ENCODE peak calls at places on chromosomes 6 and 20, in eight cellular contexts. K is lung, O is adipocyte, C is endodermal cell, T is small intestine, Y is cardiac muscle cell, M is tibial artery, J is HepG2. G is an unnamed sample.

GRCh38 chr20:21099653-21100589 is 6.2 kb downstream of the LINC00237 start:
- DNase-seq in K (peak; percentile 45), O (peak; percentile 1), Y (peak; percentile 53), T (peak; percentile 56), C (peak; percentile 76), M (no peak), J (no peak), G (no peak)

GRCh38 chr20:32599783-32600340 is 14.7 kb upstream of the NOL4L start:
- DNase-seq in K (no peak), O (no peak), M (no peak), Y (no peak), T (no peak), C (no peak), J (no peak), G (no peak)

GRCh38 chr6:128554302-128554701 is 33.9 kb upstream of the PTPRK start:
- DNase-seq in C (no peak), T (peak; percentile 13), J (peak; percentile 13), M (no peak), K (no peak), Y (peak; percentile 35), O (peak; percentile 18), G (no peak)

GRCh38 chr6:152634773-152635172 is 2.4 kb downstream of the SYNE1 start:
- DNase-seq in M (no peak), C (no peak), Y (no peak), T (no peak), J (no peak), O (no peak), K (no peak), G (no peak)

GRCh38 chr6:156781882-156782631 is 4.9 kb downstream of the ARID1B start:
- DNase-seq in T (no peak), K (no peak), M (no peak), Y (no peak), O (peak; percentile 60), J (no peak), C (no peak), G (no peak)

GRCh38 chr6:113842165-113842564 is 15.0 kb upstream of the MARCKS start:
- DNase-seq in K (no peak), C (no peak), Y (no peak), T (no peak), J (no peak), O (no peak), M (no peak), G (no peak)

GRCh38 chr6:912871-913663 is 220.1 kb upstream of the EXOC2 start:
- DNase-seq in T (peak; percentile 41), K (no peak), C (peak; percentile 86), J (peak; percentile 56), O (peak; percentile 81), Y (peak; percentile 28), M (no peak), G (no peak)

GRCh38 chr6:116631379-116631990 is 15.2 kb downstream of the RSPH4A start:
- DNase-seq in T (no peak), J (peak; percentile 100), Y (peak; percentile 5), C (no peak), O (no peak), M (no peak), K (no peak), G (no peak)

GRCh38 chr20:23152308-23152892 is 66.3 kb upstream of the CD93 start:
- DNase-seq in C (peak; percentile 40), Y (peak; percentile 91), J (peak; percentile 90), K (no peak), T (peak; percentile 77), M (peak; percentile 98), O (peak; percentile 57), G (peak; percentile 59)

GRCh38 chr6:156166093-156166492 is 611.1 kb upstream of the ARID1B start:
- DNase-seq in C (no peak), T (no peak), Y (no peak), O (no peak), J (no peak), K (no peak), M (no peak), G (no peak)

GRCh38 chr20:23132930-23133559 is 46.9 kb upstream of the CD93 start:
- DNase-seq in M (peak; percentile 65), J (no peak), T (no peak), C (no peak), O (no peak), K (no peak), Y (no peak), G (no peak)

GRCh38 chr20:53654932-53655674 is 61.5 kb upstream of the ZNF217 start:
- DNase-seq in J (no peak), Y (no peak), O (no peak), K (no peak), M (peak; percentile 68), T (peak; percentile 86), C (no peak), G (no peak)

GRCh38 chr20:16560661-16561060 is 12.6 kb downstream of the KIF16B start:
- DNase-seq in C (no peak), K (no peak), M (no peak), Y (no peak), J (no peak), O (no peak), T (no peak), G (no peak)

GRCh38 chr6:137870286-137870685 is 3.2 kb downstream of the TNFAIP3 start:
- DNase-seq in J (no peak), T (no peak), C (no peak), Y (no peak), O (no peak), M (no peak), K (no peak), G (no peak)

GRCh38 chr6:9140181-9140580 is 704.8 kb upstream of the SLC35B3 start:
- DNase-seq in C (no peak), Y (no peak), J (no peak), M (no peak), T (no peak), O (peak; percentile 44), K (peak; percentile 55), G (peak; percentile 21)

GRCh38 chr6:45073771-45074170 is 254.4 kb upstream of the RUNX2 start:
- DNase-seq in J (no peak), K (no peak), O (no peak), M (no peak), T (no peak), Y (no peak), C (no peak), G (no peak)

GRCh38 chr6:30325150-30325872 is 1.4 kb upstream of the TRIM39 start:
- DNase-seq in J (peak; percentile 62), T (peak; percentile 66), Y (no peak), K (peak; percentile 49), C (no peak), M (no peak), O (peak; percentile 76), G (no peak)

DNA sequence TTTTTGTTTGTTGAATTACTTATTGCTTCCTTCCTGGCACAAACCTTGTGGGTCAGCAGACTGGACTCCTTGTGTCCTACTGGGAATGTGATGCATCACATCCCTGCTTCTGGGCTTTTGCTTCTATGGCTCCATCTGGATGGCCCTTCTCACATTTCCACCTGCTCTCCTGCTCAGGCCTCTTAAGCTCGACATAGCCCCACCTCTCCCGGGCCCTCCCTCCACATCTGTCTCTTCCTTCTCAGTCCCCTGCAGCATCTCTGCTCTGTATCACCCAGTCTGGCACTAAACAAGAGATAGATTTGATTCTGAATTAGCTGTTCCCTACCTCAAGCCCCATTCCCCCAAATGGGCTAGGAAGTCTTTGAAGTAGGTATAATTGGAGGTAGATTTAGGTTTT is 356.8 kb downstream of the DHX35 start:
- DNase-seq in O (no peak), J (no peak), K (no peak), T (no peak), C (no peak), M (no peak), Y (no peak), G (no peak)
- H3K9me3 ChIP-seq in O (no peaks in the 10 kb centered on the region), J (no peaks in the 10 kb centered on the region), K (no peaks in the 10 kb centered on the region), T (no peaks in the 10 kb centered on the region), C (no peaks in the 10 kb centered on the region), M (no peaks in the 10 kb centered on the region), Y (no peaks in the 10 kb centered on the region), G (no peaks in the 10 kb centered on the region)

DNA sequence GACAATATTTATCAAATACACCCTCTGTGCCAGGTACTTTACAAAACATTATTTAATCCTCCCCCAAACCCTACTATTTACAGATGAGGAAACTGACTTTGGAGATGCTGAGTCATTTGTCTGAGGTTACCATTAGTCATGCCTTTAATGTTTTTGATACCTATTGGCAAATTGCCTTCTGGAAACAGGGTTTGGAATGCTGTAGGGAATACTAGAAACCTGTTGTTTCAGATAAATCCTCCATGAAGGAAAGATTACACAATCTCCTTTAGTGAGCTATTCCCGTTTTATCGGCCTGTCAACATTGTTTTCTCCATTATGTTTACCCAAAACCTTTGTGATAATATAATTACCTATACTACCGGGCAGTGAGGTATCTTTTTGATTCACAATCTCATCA is 93.6 kb upstream of the ADGRF1 start:
- DNase-seq in C (no peak), M (no peak), K (no peak), O (peak; percentile 78), T (peak; percentile 81), J (peak; percentile 97), Y (no peak), G (no peak)
- H3K4me1 ChIP-seq in C (peaks cover 19% of the 10 kb centered on the region), M (no peaks in the 10 kb centered on the region), K (peaks cover 10% of the 10 kb centered on the region), O (peaks cover 28% of the 10 kb centered on the region), T (no peaks in the 10 kb centered on the region), J (peaks cover 77% of the 10 kb centered on the region), Y (peaks cover 20% of the 10 kb centered on the region), G (no peaks in the 10 kb centered on the region)

DNA sequence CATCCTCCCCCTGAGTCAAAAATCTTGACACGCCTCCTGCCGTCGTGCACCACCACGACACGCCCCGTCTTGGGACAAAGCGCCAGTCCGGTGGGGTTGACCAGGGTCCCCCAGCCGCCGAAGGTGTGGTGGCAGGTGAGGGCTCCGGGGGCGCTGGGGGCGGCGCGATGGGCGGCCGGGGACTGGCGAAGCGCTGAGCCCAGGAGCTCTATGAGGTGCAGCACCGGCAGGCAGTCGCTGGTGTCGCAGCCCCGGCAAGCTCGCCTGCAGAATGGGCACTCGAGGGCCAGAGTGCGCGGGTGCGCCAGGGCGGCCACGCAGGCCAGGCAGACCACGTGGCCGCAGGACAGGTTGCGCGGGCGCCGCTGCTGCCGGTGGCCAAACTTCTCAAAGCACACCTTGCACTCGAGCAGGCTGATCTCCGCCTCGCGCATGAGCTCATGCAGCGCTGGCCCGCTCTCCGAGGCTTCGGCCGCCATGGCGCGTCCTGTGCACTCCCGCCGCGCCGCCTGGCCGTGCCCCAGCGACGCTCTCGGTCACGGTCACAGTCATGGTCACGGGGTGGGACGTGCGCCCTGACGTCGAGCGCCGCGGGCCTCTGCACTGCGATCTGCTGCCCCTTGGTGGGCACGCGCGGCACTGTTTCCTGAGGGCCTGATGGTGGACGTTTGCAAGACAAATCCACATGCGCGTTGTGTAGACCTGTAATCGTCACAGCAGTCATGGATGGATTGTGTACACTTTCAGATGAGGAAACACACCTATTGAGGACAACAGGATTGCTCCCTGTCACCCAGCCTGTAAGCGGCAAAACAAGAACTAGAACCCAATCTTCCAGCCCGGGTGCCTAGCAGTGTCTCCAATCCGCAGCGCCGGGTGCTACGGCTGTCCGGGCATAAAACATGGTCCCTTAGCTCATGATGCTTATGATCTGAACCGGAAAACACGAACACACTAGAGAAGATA is at the start of gene NHLRC1:
- DNase-seq in J (peak; percentile 84), K (peak; percentile 91), Y (peak; percentile 87), C (peak; percentile 94), T (peak; percentile 90), O (peak; percentile 95), M (peak; percentile 94), G (peak; percentile 86)
- H3K9me3 ChIP-seq in J (no peaks in the 10 kb centered on the region), K (no peaks in the 10 kb centered on the region), Y (no peaks in the 10 kb centered on the region), C (no peaks in the 10 kb centered on the region), T (no peaks in the 10 kb centered on the region), O (no peaks in the 10 kb centered on the region), M (no peaks in the 10 kb centered on the region), G (no peaks in the 10 kb centered on the region)

DNA sequence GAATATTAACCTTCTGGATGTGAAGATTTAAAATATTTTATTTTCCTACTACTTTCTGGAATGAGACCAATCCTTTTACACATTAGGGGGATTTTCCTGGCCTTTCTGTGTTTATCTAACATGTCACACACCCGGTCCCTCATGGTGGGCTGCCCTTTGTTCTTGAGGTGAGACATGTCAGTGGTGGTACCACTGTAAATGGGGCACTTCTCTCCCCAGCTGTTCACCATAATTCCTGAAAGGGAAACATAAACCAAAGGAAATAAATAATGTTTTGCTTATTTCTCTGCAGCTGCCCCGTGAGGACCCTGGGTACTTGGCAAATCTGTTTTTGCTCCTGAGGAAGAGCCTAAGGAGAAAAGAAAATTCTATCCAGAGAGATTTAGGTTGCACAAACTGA is 41.1 kb downstream of the GRIK2 start:
- DNase-seq in C (no peak), T (no peak), Y (no peak), J (no peak), O (no peak), M (no peak), K (no peak), G (no peak)
- H3K4me1 ChIP-seq in C (no peaks in the 10 kb centered on the region), T (no peaks in the 10 kb centered on the region), Y (no peaks in the 10 kb centered on the region), J (no peaks in the 10 kb centered on the region), O (no peaks in the 10 kb centered on the region), M (peaks cover 7% of the 10 kb centered on the region), K (peaks cover 2% of the 10 kb centered on the region), G (no peaks in the 10 kb centered on the region)

G was measured in ovary.